ENCODE peak calls at places on chromosome 17, in four cellular contexts. One of them, this sample, is unnamed.

GRCh38 chr17:28046034-28046825 is 3.8 kb downstream of the NLK start:
- DNase-seq in CD4-positive, alpha-beta T cell: no peak
- DNase-seq in mammary epithelial cell: no peak
- DNase-seq in sigmoid colon: no peak
- DNase-seq in this sample: no peak

GRCh38 chr17:7886227-7887037 is 2.2 kb upstream of the CHD3 start:
- DNase-seq in sigmoid colon: peak
- DNase-seq in CD4-positive, alpha-beta T cell: peak
- DNase-seq in mammary epithelial cell: peak
- DNase-seq in this sample: peak

GRCh38 chr17:79728169-79728907 is 2.4 kb upstream of the ENPP7 start:
- DNase-seq in CD4-positive, alpha-beta T cell: peak
- DNase-seq in mammary epithelial cell: peak
- DNase-seq in sigmoid colon: peak
- DNase-seq in this sample: peak

GRCh38 chr17:41523787-41524186 is 4.3 kb downstream of the KRT19 start:
- DNase-seq in mammary epithelial cell: no peak
- DNase-seq in sigmoid colon: no peak
- DNase-seq in CD4-positive, alpha-beta T cell: no peak
- DNase-seq in this sample: no peak

GRCh38 chr17:51711581-51711980 is 446.9 kb downstream of the CA10 start:
- DNase-seq in mammary epithelial cell: no peak
- DNase-seq in sigmoid colon: no peak
- DNase-seq in CD4-positive, alpha-beta T cell: no peak
- DNase-seq in this sample: no peak

GRCh38 chr17:29089601-29090044 is 46.7 kb downstream of the PIPOX start:
- DNase-seq in sigmoid colon: peak
- DNase-seq in CD4-positive, alpha-beta T cell: no peak
- DNase-seq in mammary epithelial cell: no peak
- DNase-seq in this sample: no peak

GRCh38 chr17:80855196-80855967 is 136.3 kb upstream of the CHMP6 start:
- DNase-seq in mammary epithelial cell: no peak
- DNase-seq in sigmoid colon: peak
- DNase-seq in CD4-positive, alpha-beta T cell: no peak
- DNase-seq in this sample: no peak

GRCh38 chr17:58595194-58595792 is 80.9 kb upstream of the MTMR4 start:
- DNase-seq in CD4-positive, alpha-beta T cell: no peak
- DNase-seq in sigmoid colon: peak
- DNase-seq in mammary epithelial cell: no peak
- DNase-seq in this sample: no peak

GRCh38 chr17:33389506-33390141 is 96.5 kb upstream of the ASIC2 start:
- DNase-seq in CD4-positive, alpha-beta T cell: no peak
- DNase-seq in mammary epithelial cell: no peak
- DNase-seq in sigmoid colon: no peak
- DNase-seq in this sample: no peak

GRCh38 chr17:82424001-82424862 is 5.8 kb upstream of the OGFOD3 start:
- DNase-seq in sigmoid colon: no peak
- DNase-seq in mammary epithelial cell: peak
- DNase-seq in CD4-positive, alpha-beta T cell: peak
- DNase-seq in this sample: no peak

GRCh38 chr17:258045-258734 is 76.7 kb upstream of the DOC2B start:
- DNase-seq in mammary epithelial cell: no peak
- DNase-seq in CD4-positive, alpha-beta T cell: no peak
- DNase-seq in sigmoid colon: peak
- DNase-seq in this sample: no peak

GRCh38 chr17:75124041-75124818 is 7.3 kb downstream of the NT5C start:
- DNase-seq in sigmoid colon: no peak
- DNase-seq in mammary epithelial cell: peak
- DNase-seq in CD4-positive, alpha-beta T cell: peak
- DNase-seq in this sample: no peak

GRCh38 chr17:41322903-41323895 is 7.7 kb upstream of the KRTAP17-1 start:
- DNase-seq in sigmoid colon: no peak
- DNase-seq in CD4-positive, alpha-beta T cell: no peak
- DNase-seq in mammary epithelial cell: no peak
- DNase-seq in this sample: no peak

GRCh38 chr17:49987681-49988441 is 7.2 kb downstream of the DLX3 start:
- DNase-seq in sigmoid colon: no peak
- DNase-seq in CD4-positive, alpha-beta T cell: no peak
- DNase-seq in mammary epithelial cell: peak
- DNase-seq in this sample: no peak

GRCh38 chr17:72839086-72839728 is 253.3 kb downstream of the SLC39A11 start:
- DNase-seq in CD4-positive, alpha-beta T cell: no peak
- DNase-seq in mammary epithelial cell: no peak
- DNase-seq in sigmoid colon: no peak
- DNase-seq in this sample: no peak

GRCh38 chr17:49881054-49881402 is 33.2 kb upstream of the TAC4 start:
- DNase-seq in mammary epithelial cell: no peak
- DNase-seq in CD4-positive, alpha-beta T cell: no peak
- DNase-seq in sigmoid colon: no peak
- DNase-seq in this sample: no peak

DNA sequence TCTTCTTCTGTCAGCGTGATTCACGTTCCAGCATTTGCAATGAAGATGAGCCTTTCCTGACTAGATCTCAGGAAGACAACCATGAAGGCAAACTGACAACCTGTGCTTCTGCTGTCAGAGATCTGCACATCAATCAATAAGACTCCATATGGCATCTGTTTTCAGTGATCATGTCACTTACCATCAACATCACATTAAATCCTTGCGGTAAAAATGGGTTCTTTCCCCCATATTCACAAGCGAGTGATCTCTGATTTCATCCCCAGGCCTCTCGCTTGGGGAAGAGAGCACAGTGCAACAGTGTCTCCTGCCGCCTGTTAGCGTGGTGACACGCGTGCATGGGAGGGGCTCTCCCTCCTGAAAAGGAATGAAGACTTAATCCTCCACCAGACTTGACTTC is 11.1 kb downstream of the NACA2 start:
- DNase-seq in sigmoid colon: no peak
- DNase-seq in CD4-positive, alpha-beta T cell: no peak
- DNase-seq in mammary epithelial cell: no peak
- DNase-seq in this sample: no peak
- TF ChIP-seq CTCF in sigmoid colon: no peak
- TF ChIP-seq CTCF in CD4-positive, alpha-beta T cell: no peak
- TF ChIP-seq CTCF in mammary epithelial cell: no peak
- TF ChIP-seq CTCF in this sample: no peak

GRCh38 chr17:67682196-67682595 is 35.5 kb upstream of the NOL11 start:
- DNase-seq in mammary epithelial cell: no peak
- DNase-seq in CD4-positive, alpha-beta T cell: no peak
- DNase-seq in sigmoid colon: no peak
- DNase-seq in this sample: no peak

GRCh38 chr17:67679721-67680120 is 38.0 kb upstream of the NOL11 start:
- DNase-seq in sigmoid colon: no peak
- DNase-seq in CD4-positive, alpha-beta T cell: no peak
- DNase-seq in mammary epithelial cell: no peak
- DNase-seq in this sample: no peak

GRCh38 chr17:67675481-67675880 is 42.3 kb upstream of the NOL11 start:
- DNase-seq in mammary epithelial cell: no peak
- DNase-seq in CD4-positive, alpha-beta T cell: no peak
- DNase-seq in sigmoid colon: no peak
- DNase-seq in this sample: no peak

GRCh38 chr17:67680445-67681224 is 37.1 kb upstream of the NOL11 start:
- DNase-seq in mammary epithelial cell: no peak
- DNase-seq in CD4-positive, alpha-beta T cell: no peak
- DNase-seq in sigmoid colon: no peak
- DNase-seq in this sample: no peak

GRCh38 chr17:67679225-67679624 is 38.5 kb upstream of the NOL11 start:
- DNase-seq in mammary epithelial cell: no peak
- DNase-seq in CD4-positive, alpha-beta T cell: no peak
- DNase-seq in sigmoid colon: no peak
- DNase-seq in this sample: no peak
- TF ChIP-seq CTCF in mammary epithelial cell: no peak
- TF ChIP-seq CTCF in CD4-positive, alpha-beta T cell: no peak
- TF ChIP-seq CTCF in sigmoid colon: no peak
- TF ChIP-seq CTCF in this sample: no peak

GRCh38 chr17:9895923-9896322 is 9.1 kb downstream of the RCVRN start:
- DNase-seq in CD4-positive, alpha-beta T cell: no peak
- DNase-seq in mammary epithelial cell: no peak
- DNase-seq in sigmoid colon: no peak
- DNase-seq in this sample: no peak

GRCh38 chr17:9887521-9887920 is 17.6 kb downstream of the RCVRN start:
- DNase-seq in CD4-positive, alpha-beta T cell: no peak
- DNase-seq in mammary epithelial cell: no peak
- DNase-seq in sigmoid colon: no peak
- DNase-seq in this sample: no peak

GRCh38 chr17:9893606-9894005 is 11.5 kb downstream of the RCVRN start:
- DNase-seq in sigmoid colon: no peak
- DNase-seq in mammary epithelial cell: no peak
- DNase-seq in CD4-positive, alpha-beta T cell: no peak
- DNase-seq in this sample: no peak

GRCh38 chr17:9886141-9886930 is 18.7 kb downstream of the RCVRN start:
- DNase-seq in mammary epithelial cell: no peak
- DNase-seq in sigmoid colon: no peak
- DNase-seq in CD4-positive, alpha-beta T cell: no peak
- DNase-seq in this sample: no peak

DNA sequence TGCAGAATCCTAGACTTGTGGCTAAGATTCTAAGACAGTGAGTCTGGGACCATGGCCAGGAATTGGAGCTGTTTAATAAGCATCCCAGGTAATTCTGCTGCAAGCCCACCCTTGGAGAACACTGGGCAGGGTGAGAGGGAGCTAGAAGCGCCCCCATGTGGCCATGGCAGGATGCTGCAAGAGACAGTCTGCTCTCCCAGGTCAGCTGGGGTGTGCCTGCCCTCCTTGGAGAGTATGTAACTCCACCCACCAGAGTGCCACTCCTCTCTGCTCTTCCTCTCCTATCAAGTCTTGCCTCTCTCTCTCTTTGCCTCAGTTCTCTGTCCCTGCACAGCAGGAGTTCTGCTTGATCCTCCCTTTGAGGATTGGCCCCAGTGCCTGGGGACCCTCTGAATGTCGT is 14.9 kb downstream of the RCVRN start:
- DNase-seq in sigmoid colon: no peak
- DNase-seq in CD4-positive, alpha-beta T cell: no peak
- DNase-seq in mammary epithelial cell: no peak
- DNase-seq in this sample: no peak
- TF ChIP-seq CTCF in sigmoid colon: peak
- TF ChIP-seq CTCF in CD4-positive, alpha-beta T cell: no peak
- TF ChIP-seq CTCF in mammary epithelial cell: peak
- TF ChIP-seq CTCF in this sample: no peak

GRCh38 chr17:36837616-36838272 is 99.5 kb upstream of the LHX1 start:
- DNase-seq in sigmoid colon: no peak
- DNase-seq in mammary epithelial cell: no peak
- DNase-seq in CD4-positive, alpha-beta T cell: no peak
- DNase-seq in this sample: no peak
- TF ChIP-seq CTCF in sigmoid colon: no peak
- TF ChIP-seq CTCF in mammary epithelial cell: no peak
- TF ChIP-seq CTCF in CD4-positive, alpha-beta T cell: no peak
- TF ChIP-seq CTCF in this sample: no peak